ENCODE peak calls at places on chromosome 1, in eight cellular contexts. E, J, G, Y, S, N, V and R are unnamed samples.

GRCh38 chr1:188350104-188350503 is 1521.4 kb downstream of the PLA2G4A start:
- DNase-seq in G (no peak), V (no peak), E (no peak), S (no peak), Y (no peak), J (no peak), N (no peak), R (no peak)

GRCh38 chr1:27418326-27418761 is 25.9 kb downstream of the GPR3 start:
- DNase-seq in S (peak; percentile 97), J (peak; percentile 70), Y (peak; percentile 93), G (no peak), V (peak; percentile 93), E (peak; percentile 56), N (no peak), R (peak; percentile 78)

GRCh38 chr1:76939107-76939816 is 72.0 kb downstream of the ST6GALNAC5 start:
- DNase-seq in Y (peak; percentile 2), V (peak; percentile 80), J (no peak), E (no peak), G (no peak), S (peak; percentile 57), N (no peak), R (no peak)

GRCh38 chr1:116769561-116769977 is 15.3 kb downstream of the CD2 start:
- DNase-seq in E (no peak), J (no peak), G (no peak), N (no peak), S (peak; percentile 53), Y (peak; percentile 46), V (peak; percentile 42), R (no peak)

GRCh38 chr1:227191607-227192006 is 126.7 kb downstream of the CDC42BPA start:
- DNase-seq in V (no peak), J (no peak), N (no peak), G (no peak), S (no peak), E (no peak), Y (no peak), R (no peak)

GRCh38 chr1:162941024-162941423 is 80.0 kb upstream of the CCDC190 start:
- DNase-seq in G (no peak), N (no peak), J (no peak), Y (no peak), E (no peak), V (no peak), S (no peak), R (no peak)

GRCh38 chr1:222889445-222889844 is 74.6 kb downstream of the DISP1 start:
- DNase-seq in N (no peak), Y (peak; percentile 20), J (no peak), E (no peak), V (no peak), S (peak; percentile 32), G (no peak), R (no peak)

GRCh38 chr1:203521812-203522211 is 27.9 kb downstream of the OPTC start:
- DNase-seq in S (no peak), J (no peak), N (no peak), Y (no peak), G (no peak), V (no peak), E (no peak), R (no peak)

GRCh38 chr1:19439464-19440171 is 45.7 kb downstream of the CAPZB start:
- DNase-seq in G (no peak), N (no peak), S (peak; percentile 51), E (peak; percentile 64), Y (no peak), J (peak; percentile 61), V (no peak), R (no peak)

GRCh38 chr1:207762622-207763021 is 10.8 kb downstream of the CD46 start:
- DNase-seq in V (no peak), J (no peak), E (no peak), S (no peak), N (no peak), G (no peak), Y (no peak), R (no peak)

GRCh38 chr1:24098102-24098501 is 13.8 kb downstream of the MYOM3 start:
- DNase-seq in E (no peak), V (no peak), J (no peak), S (no peak), N (no peak), Y (no peak), G (no peak), R (no peak)